ENCODE peak calls at places on chromosomes 7 and 10, in six cellular contexts. C, I, E, D, V and G are unnamed samples.

GRCh38 chr7:1747004-1747801 is 77.1 kb downstream of the ELFN1 start:
- DNase-seq in C (no peak), I (no peak), E (no peak), D (no peak), V (no peak), G (no peak)

GRCh38 chr10:31952066-31952465 is 23.4 kb upstream of the ARHGAP12 start:
- DNase-seq in C (no peak), I (no peak), E (no peak), D (no peak), V (peak), G (no peak)

GRCh38 chr10:77926566-77927342 is at the start of gene DLG5:
- DNase-seq in C (no peak), I (no peak), E (peak), D (peak), V (peak), G (no peak)

GRCh38 chr10:4081691-4082111 is 296.7 kb upstream of the KLF6 start:
- DNase-seq in C (no peak), I (no peak), E (no peak), D (no peak), V (no peak), G (no peak)

GRCh38 chr7:38245409-38245982 is 27.9 kb downstream of the TARP start:
- DNase-seq in C (no peak), I (no peak), E (no peak), D (no peak), V (no peak), G (no peak)

GRCh38 chr10:86936661-86937501 is 20.5 kb downstream of the MMRN2 start:
- DNase-seq in C (no peak), I (no peak), E (no peak), D (no peak), V (no peak), G (no peak)

GRCh38 chr10:31605426-31605825 is 286.4 kb downstream of the ZEB1 start:
- DNase-seq in C (no peak), I (no peak), E (no peak), D (no peak), V (no peak), G (no peak)

GRCh38 chr7:45457591-45457990 is 116.6 kb upstream of the ADCY1 start:
- DNase-seq in C (no peak), I (no peak), E (no peak), D (peak), V (no peak), G (no peak)

GRCh38 chr10:33487014-33487776 is 152.7 kb upstream of the NRP1 start:
- DNase-seq in C (no peak), I (no peak), E (no peak), D (no peak), V (no peak), G (no peak)

GRCh38 chr10:122474145-122474739 is 12.9 kb downstream of the HTRA1 start:
- DNase-seq in C (no peak), I (no peak), E (no peak), D (peak), V (no peak), G (no peak)

GRCh38 chr7:155998328-155998691 is 186.0 kb upstream of the SHH start:
- DNase-seq in C (no peak), I (no peak), E (no peak), D (no peak), V (no peak), G (no peak)

GRCh38 chr10:75542084-75542483 is 110.7 kb downstream of the LRMDA start:
- DNase-seq in C (no peak), I (no peak), E (no peak), D (no peak), V (no peak), G (no peak)

GRCh38 chr10:18615618-18616017 is 35.8 kb downstream of the NSUN6 start:
- DNase-seq in C (no peak), I (no peak), E (no peak), D (no peak), V (no peak), G (no peak)

GRCh38 chr7:57638651-57639050 is 188.7 kb downstream of the ZNF716 start:
- DNase-seq in C (no peak), I (no peak), E (no peak), D (no peak), V (no peak), G (no peak)

GRCh38 chr10:21173964-21174669 is 277.0 kb upstream of the NEBL start:
- DNase-seq in C (peak), I (no peak), E (peak), D (peak), V (no peak), G (peak)

GRCh38 chr10:120727001-120727400 is 124.2 kb upstream of the WDR11 start:
- DNase-seq in C (no peak), I (no peak), E (no peak), D (no peak), V (no peak), G (no peak)

GRCh38 chr10:89942217-89942616 is 240.8 kb downstream of the KIF20B start:
- DNase-seq in C (no peak), I (no peak), E (no peak), D (no peak), V (no peak), G (no peak)

GRCh38 chr7:79982151-79982770 is 152.4 kb upstream of the GNAI1 start:
- DNase-seq in C (no peak), I (no peak), E (no peak), D (peak), V (no peak), G (no peak)

GRCh38 chr7:128227246-128227645 is 13.8 kb upstream of the LEP start:
- DNase-seq in C (no peak), I (no peak), E (no peak), D (no peak), V (no peak), G (no peak)

GRCh38 chr7:95800787-95801186 is 28.4 kb downstream of the DYNC1I1 start:
- DNase-seq in C (no peak), I (no peak), E (no peak), D (no peak), V (no peak), G (no peak)

DNA sequence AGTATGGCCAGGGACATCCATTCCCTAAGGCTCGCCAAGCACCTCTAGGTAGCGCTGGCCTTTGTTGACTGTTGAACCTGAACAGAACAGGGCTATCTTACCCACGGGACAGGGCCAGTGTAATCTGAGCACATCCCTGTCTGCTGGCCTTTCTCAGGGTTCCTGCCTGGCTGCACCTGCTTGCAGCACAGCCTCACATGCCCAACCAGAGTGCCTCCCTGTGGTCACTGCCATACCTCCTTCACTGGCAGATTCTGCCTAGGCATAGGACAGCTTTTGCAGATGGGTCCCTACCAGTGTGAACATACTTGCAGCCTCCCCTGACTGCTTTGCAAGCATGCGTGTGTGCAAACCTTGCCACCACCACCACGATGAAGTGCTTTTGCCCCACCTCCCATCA is 15.8 kb upstream of the LIPN start:
- DNase-seq in C (no peak), I (no peak), E (peak), D (no peak), V (no peak), G (no peak)
- TF ChIP-seq CTCF in C (no peak), I (no peak), E (peak), D (no peak), V (no peak), G (no peak)

DNA sequence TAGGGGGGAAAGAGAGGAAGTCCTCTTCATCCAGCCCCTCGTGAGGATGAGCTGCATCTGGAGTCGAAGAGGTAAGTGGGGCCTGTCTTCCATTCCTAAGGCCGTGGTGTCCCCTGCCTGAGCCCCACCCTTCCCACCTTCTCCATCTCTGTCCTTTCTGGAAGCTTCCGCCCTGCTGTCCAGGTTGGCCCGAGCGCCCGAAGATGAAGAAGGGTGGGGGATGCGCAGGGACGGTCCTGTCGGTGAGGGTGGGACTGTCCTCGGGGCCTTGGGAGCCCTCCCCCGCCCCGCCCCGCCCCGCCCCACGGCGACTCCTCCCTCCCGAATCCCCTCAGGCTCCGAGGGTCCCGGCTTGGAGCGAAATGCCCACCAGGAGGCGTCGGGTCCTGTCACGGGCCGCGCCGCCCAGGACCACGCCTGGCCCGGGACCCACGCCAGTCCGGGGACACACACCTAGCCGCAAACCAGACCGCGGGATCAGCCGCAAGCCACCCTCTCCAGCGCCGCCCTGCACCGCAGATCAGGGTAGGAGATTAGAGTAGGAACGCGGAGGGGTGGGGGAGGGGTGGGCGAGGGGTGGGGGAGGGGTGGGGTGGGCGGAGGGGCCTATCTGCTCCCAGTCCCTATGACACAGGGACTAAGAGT is 15.3 kb downstream of the GPRIN2 start:
- DNase-seq in C (peak), I (no peak), E (peak), D (peak), V (no peak), G (no peak)
- TF ChIP-seq REST in C (no peak), I (no peak), E (no peak), D (no peak), V (no peak), G (no peak)

DNA sequence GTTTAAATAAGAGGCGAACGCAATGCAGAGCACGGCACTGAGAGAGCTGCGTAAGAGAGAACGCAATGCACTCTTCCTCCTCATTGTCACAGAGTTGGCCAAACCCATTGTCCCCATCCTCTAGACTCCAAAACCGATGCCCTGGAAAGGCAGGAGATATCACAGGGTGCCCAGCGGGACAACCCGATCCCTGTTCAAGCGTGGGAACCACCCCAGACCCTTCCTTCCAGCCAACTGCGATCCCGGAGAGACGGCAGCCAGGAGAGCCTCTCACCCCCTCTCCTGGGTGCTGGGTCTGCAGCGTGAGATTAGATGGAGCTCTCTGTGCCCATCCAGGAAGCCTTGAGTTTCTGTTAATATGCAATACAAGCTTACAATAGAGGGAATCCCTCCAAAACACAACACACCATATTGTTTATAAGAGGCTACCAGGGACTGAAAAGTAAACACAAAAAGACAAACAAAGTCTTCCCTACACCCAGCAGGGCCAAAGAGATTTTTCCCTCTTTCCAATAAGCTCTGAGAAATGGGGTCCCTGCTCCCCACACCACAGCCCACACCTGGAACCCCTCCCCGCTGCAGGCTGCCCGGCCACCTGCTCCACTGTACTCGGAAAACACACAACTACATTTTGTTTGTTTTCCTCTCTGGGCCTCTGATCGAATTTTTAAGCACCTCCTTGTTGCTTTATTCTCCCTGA is 187.6 kb downstream of the ADARB2 start:
- DNase-seq in C (no peak), I (no peak), E (no peak), D (no peak), V (no peak), G (no peak)
- TF ChIP-seq CTCF in C (no peak), I (no peak), E (no peak), D (no peak), V (no peak), G (no peak)

GRCh38 chr10:80908596-80908995 is 370.9 kb downstream of the SH2D4B start:
- DNase-seq in C (no peak), I (no peak), E (no peak), D (no peak), V (no peak), G (no peak)
- TF ChIP-seq REST in C (no peak), I (no peak), E (no peak), D (no peak), V (no peak), G (no peak)

DNA sequence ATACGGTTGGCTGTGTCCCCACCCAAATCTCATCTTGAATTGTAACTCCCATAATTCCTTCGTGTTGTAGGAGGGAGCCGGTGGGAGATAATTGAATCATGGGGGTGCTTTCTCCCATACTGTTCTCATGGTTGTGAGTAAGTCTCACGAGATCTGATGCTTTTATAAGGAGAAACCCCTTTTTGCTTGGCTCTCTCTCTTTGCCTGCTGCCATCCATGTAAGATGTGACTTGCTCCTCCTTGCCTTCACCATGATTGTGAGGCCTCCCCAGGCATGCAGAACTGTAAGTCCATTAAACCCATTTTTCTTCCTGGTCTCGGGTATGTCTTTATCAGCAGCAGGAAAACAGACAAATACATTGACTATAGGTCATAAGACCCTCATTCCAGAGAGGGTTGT is 15.9 kb upstream of the ST8SIA6 start:
- DNase-seq in C (no peak), I (no peak), E (no peak), D (no peak), V (no peak), G (no peak)
- TF ChIP-seq CTCF in C (no peak), I (no peak), E (no peak), D (no peak), V (no peak), G (no peak)

DNA sequence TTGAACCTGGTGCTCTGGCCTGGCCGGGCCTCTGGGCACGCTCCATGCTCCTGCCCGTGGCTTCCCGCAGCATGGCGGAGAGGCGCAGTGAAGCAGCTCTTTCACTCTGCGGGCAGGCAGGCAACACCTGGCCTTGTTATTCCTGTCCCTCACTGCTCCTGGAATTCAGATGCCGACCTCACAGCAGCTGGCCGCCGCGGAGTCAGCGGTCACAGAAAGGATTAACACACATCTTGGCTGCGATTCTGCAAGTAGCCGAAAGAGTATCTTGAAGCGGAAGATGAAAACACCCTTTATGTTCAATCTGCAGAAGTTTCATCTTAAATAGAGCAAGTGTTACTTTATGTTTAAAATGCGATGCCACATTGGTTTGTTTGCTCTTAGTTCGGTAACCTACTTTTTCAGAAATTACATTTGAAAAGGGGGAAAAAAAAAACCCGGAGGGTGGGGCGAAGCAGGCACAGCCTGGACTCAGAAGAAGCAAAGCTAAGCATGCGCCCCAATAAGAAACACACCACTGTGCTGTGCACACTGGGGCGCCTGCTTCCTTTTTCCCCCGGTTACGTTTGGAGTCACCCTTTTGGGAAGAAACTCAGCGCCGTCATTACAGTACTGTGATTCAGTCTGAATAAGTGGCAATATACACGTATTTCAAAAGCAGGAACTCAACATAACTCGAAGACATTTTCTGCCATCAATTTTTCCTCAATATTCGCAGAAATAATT is 42.3 kb downstream of the BRI3 start:
- DNase-seq in C (no peak), I (no peak), E (peak), D (no peak), V (no peak), G (no peak)
- TF ChIP-seq REST in C (no peak), I (no peak), E (no peak), D (no peak), V (no peak), G (no peak)

GRCh38 chr7:132895231-132895630 is 186.7 kb downstream of the CHCHD3 start:
- DNase-seq in C (no peak), I (no peak), E (no peak), D (no peak), V (no peak), G (no peak)

GRCh38 chr7:132897093-132897492 is 184.8 kb downstream of the CHCHD3 start:
- DNase-seq in C (no peak), I (no peak), E (no peak), D (no peak), V (no peak), G (no peak)

GRCh38 chr7:132904209-132904608 is 177.7 kb downstream of the CHCHD3 start:
- DNase-seq in C (no peak), I (no peak), E (no peak), D (no peak), V (no peak), G (no peak)

GRCh38 chr7:132901241-132901640 is 180.6 kb downstream of the CHCHD3 start:
- DNase-seq in C (no peak), I (no peak), E (no peak), D (peak), V (no peak), G (no peak)

DNA sequence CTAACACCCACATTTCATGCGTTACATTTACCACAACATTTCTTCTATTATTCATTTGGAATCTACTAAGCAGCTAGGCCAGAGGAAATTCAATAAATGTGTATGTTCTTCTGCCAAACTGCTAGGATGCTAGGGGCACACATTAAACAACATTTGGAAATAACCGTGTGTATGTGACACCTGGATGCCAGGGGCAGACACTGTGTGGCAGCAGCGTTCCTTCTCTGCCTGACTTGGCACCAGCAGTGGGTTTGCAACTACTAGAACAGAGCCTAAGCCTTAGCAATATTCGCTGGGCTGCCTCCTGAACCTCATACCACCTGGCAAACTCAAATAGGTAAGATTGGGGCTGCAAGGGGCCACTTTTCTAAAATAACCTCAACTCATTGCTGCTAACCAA is 182.1 kb downstream of the CHCHD3 start:
- DNase-seq in C (no peak), I (no peak), E (no peak), D (peak), V (no peak), G (no peak)
- TF ChIP-seq CTCF in C (peak), I (peak), E (peak), D (no peak), V (no peak), G (peak)